ENCODE peak calls at places on chromosomes 13 and 19, in four cellular contexts. T is fibroblast of pulmonary artery, W is thoracic aorta, A is ELF-1. Y is an unnamed sample.

GRCh38 chr19:3320354-3320670 is 46.1 kb upstream of the NFIC start:
- DNase-seq in T (no peak), W (no peak), A (no peak), Y (no peak)

GRCh38 chr19:52670046-52670445 is 31.9 kb upstream of the ZNF83 start:
- DNase-seq in T (no peak), W (no peak), A (no peak), Y (no peak)

GRCh38 chr19:8500158-8500557 is 2.3 kb downstream of the PRAM1 start:
- DNase-seq in T (no peak), W (no peak), A (peak), Y (peak)

GRCh38 chr19:50980203-50980602 is 3.5 kb downstream of the KLK7 start:
- DNase-seq in T (no peak), W (no peak), A (no peak), Y (peak)

GRCh38 chr19:35883920-35884319 is 15.5 kb downstream of the APLP1 start:
- DNase-seq in T (no peak), W (no peak), A (no peak), Y (no peak)

GRCh38 chr13:93304868-93305613 is 78.4 kb downstream of the GPC6 start:
- DNase-seq in T (no peak), W (no peak), A (peak), Y (peak)

GRCh38 chr19:49506575-49507105 is 5.8 kb upstream of the FCGRT start:
- DNase-seq in T (peak), W (no peak), A (peak), Y (peak)

GRCh38 chr13:42405665-42406390 is 133.9 kb downstream of the AKAP11 start:
- DNase-seq in T (peak), W (no peak), A (no peak), Y (no peak)

GRCh38 chr19:19955208-19955607 is 54.5 kb downstream of the ZNF93 start:
- DNase-seq in T (no peak), W (no peak), A (no peak), Y (no peak)

GRCh38 chr13:113591750-113592149 is 7.2 kb downstream of the TFDP1 start:
- DNase-seq in T (no peak), W (no peak), A (no peak), Y (peak)

GRCh38 chr19:16496613-16496983 is 404 bp downstream of the C19orf44 start:
- DNase-seq in T (peak), W (peak), A (no peak), Y (no peak)

GRCh38 chr19:50358483-50359431 is 6.7 kb downstream of the NAPSA start:
- DNase-seq in T (peak), W (no peak), A (peak), Y (no peak)

Y was measured in endodermal cell.